ENCODE peak calls at places on chromosomes 12 and 14, in ten cellular contexts. Q is kidney tubule cell; H is activated CD4-positive, alpha-beta T cell treated with anti-CD3 and anti-CD28 coated beads, Interleukin-2, amount 50 U/mL, for 4 hours; I is mesenchymal stem cell; E is stimulated activated CD4-positive, alpha-beta T cell treated with anti-CD3 and anti-CD28 coated beads, Interleukin-4, amount 100 ng/mL, for 1 hour; P is AG04450; N is foreskin fibroblast; Y is COLO829; T is hepatic stellate cell; R is H54. O is an unnamed sample.

GRCh38 chr12:120249875-120250795 is 15.4 kb downstream of the PXN start:
- DNase-seq in Q (no peak), H (peak), I (peak), E (no peak), P (no peak), N (no peak), Y (no peak), T (no peak), R (no peak), O (peak)

GRCh38 chr12:86723326-86723725 is 467.1 kb upstream of the MGAT4C start:
- DNase-seq in Q (no peak), H (no peak), I (no peak), E (no peak), P (no peak), N (no peak), Y (no peak), T (no peak), R (no peak), O (no peak)

GRCh38 chr14:77024171-77024627 is 4.3 kb downstream of the IRF2BPL start:
- DNase-seq in Q (peak), H (peak), I (peak), E (peak), P (no peak), N (peak), Y (no peak), T (peak), R (no peak), O (peak)

GRCh38 chr14:58978336-58978735 is 210.1 kb upstream of the DAAM1 start:
- DNase-seq in Q (no peak), H (no peak), I (peak), E (no peak), P (no peak), N (peak), Y (no peak), T (peak), R (no peak), O (no peak)

GRCh38 chr14:93285048-93285447 is 47.8 kb downstream of the BTBD7 start:
- DNase-seq in Q (peak), H (no peak), I (peak), E (no peak), P (no peak), N (no peak), Y (no peak), T (no peak), R (no peak), O (no peak)

GRCh38 chr12:125674554-125674953 is 609.3 kb downstream of the AACS start:
- DNase-seq in Q (no peak), H (no peak), I (no peak), E (no peak), P (no peak), N (no peak), Y (no peak), T (no peak), R (no peak), O (no peak)

GRCh38 chr12:9634177-9634803 is 26.6 kb upstream of the KLRB1 start:
- DNase-seq in Q (peak), H (peak), I (peak), E (peak), P (no peak), N (peak), Y (no peak), T (no peak), R (no peak), O (peak)

GRCh38 chr14:64196668-64197411 is 97.3 kb downstream of the ESR2 start:
- DNase-seq in Q (no peak), H (no peak), I (peak), E (peak), P (peak), N (peak), Y (peak), T (peak), R (no peak), O (peak)

GRCh38 chr14:54809767-54810166 is 92.9 kb downstream of the GCH1 start:
- DNase-seq in Q (no peak), H (no peak), I (no peak), E (no peak), P (no peak), N (no peak), Y (no peak), T (no peak), R (no peak), O (no peak)

GRCh38 chr14:85731198-85731597 is 201.3 kb downstream of the FLRT2 start:
- DNase-seq in Q (peak), H (no peak), I (peak), E (no peak), P (peak), N (peak), Y (no peak), T (no peak), R (no peak), O (no peak)

GRCh38 chr14:22837059-22837749 is 819 bp downstream of the MMP14 start:
- DNase-seq in Q (peak), H (no peak), I (peak), E (peak), P (no peak), N (peak), Y (no peak), T (peak), R (no peak), O (peak)

GRCh38 chr14:102076793-102077759 is 9.8 kb downstream of the HSP90AA1 start:
- DNase-seq in Q (no peak), H (no peak), I (no peak), E (no peak), P (no peak), N (no peak), Y (no peak), T (no peak), R (no peak), O (no peak)

GRCh38 chr12:131066886-131067490 is 113.3 kb downstream of the ADGRD1 start:
- DNase-seq in Q (no peak), H (no peak), I (no peak), E (no peak), P (no peak), N (no peak), Y (no peak), T (no peak), R (no peak), O (no peak)

GRCh38 chr12:24778486-24779304 is 170.2 kb downstream of the BCAT1 start:
- DNase-seq in Q (peak), H (no peak), I (peak), E (no peak), P (peak), N (peak), Y (peak), T (no peak), R (no peak), O (no peak)

GRCh38 chr12:109767456-109767855 is 53.8 kb downstream of the FAM222A start:
- DNase-seq in Q (no peak), H (no peak), I (no peak), E (no peak), P (no peak), N (no peak), Y (no peak), T (no peak), R (no peak), O (no peak)

GRCh38 chr12:95204141-95204866 is 13.0 kb downstream of the FGD6 start:
- DNase-seq in Q (peak), H (no peak), I (peak), E (no peak), P (peak), N (peak), Y (no peak), T (peak), R (peak), O (peak)

GRCh38 chr12:18250313-18250916 is 10.9 kb upstream of the PIK3C2G start:
- DNase-seq in Q (peak), H (no peak), I (peak), E (no peak), P (peak), N (peak), Y (peak), T (peak), R (peak), O (no peak)

GRCh38 chr12:117080707-117081141 is 18.5 kb downstream of the TESC start:
- DNase-seq in Q (no peak), H (no peak), I (no peak), E (no peak), P (no peak), N (no peak), Y (no peak), T (no peak), R (no peak), O (peak)

GRCh38 chr14:95206534-95206933 is 49.2 kb upstream of the DICER1 start:
- DNase-seq in Q (no peak), H (no peak), I (peak), E (no peak), P (no peak), N (no peak), Y (no peak), T (no peak), R (no peak), O (no peak)

GRCh38 chr12:118816296-118816695 is 165.0 kb upstream of the SRRM4 start:
- DNase-seq in Q (no peak), H (no peak), I (no peak), E (no peak), P (no peak), N (no peak), Y (no peak), T (no peak), R (no peak), O (no peak)

GRCh38 chr12:70849265-70849960 is 71.1 kb downstream of the PTPRR start:
- DNase-seq in Q (peak), H (no peak), I (peak), E (no peak), P (no peak), N (peak), Y (peak), T (no peak), R (no peak), O (no peak)

GRCh38 chr14:72732022-72732780 is 161.7 kb downstream of the DPF3 start:
- DNase-seq in Q (no peak), H (no peak), I (no peak), E (no peak), P (no peak), N (no peak), Y (no peak), T (no peak), R (no peak), O (no peak)

GRCh38 chr12:6104027-6104426 is 20.4 kb downstream of the VWF start:
- DNase-seq in Q (no peak), H (no peak), I (no peak), E (no peak), P (no peak), N (no peak), Y (no peak), T (no peak), R (no peak), O (no peak)

GRCh38 chr12:98446716-98447115 is 68.7 kb upstream of the TMPO start:
- DNase-seq in Q (no peak), H (no peak), I (peak), E (no peak), P (no peak), N (no peak), Y (no peak), T (no peak), R (no peak), O (no peak)

GRCh38 chr12:96289067-96289466 is 94.9 kb downstream of the ELK3 start:
- DNase-seq in Q (no peak), H (no peak), I (no peak), E (no peak), P (no peak), N (no peak), Y (no peak), T (no peak), R (no peak), O (no peak)

GRCh38 chr12:106586803-106587684 is 4.2 kb downstream of the RFX4 start:
- DNase-seq in Q (peak), H (no peak), I (peak), E (no peak), P (no peak), N (no peak), Y (no peak), T (no peak), R (no peak), O (no peak)

GRCh38 chr12:57146925-57147640 is at the start of gene LRP1-AS:
- DNase-seq in Q (no peak), H (no peak), I (no peak), E (no peak), P (no peak), N (no peak), Y (no peak), T (no peak), R (no peak), O (no peak)

GRCh38 chr12:124259168-124260066 is 35.5 kb upstream of the RFLNA start:
- DNase-seq in Q (no peak), H (no peak), I (peak), E (no peak), P (no peak), N (no peak), Y (peak), T (no peak), R (no peak), O (no peak)

GRCh38 chr12:96466939-96467751 is 22.2 kb upstream of the CFAP54 start:
- DNase-seq in Q (peak), H (no peak), I (no peak), E (no peak), P (no peak), N (peak), Y (no peak), T (no peak), R (no peak), O (peak)

GRCh38 chr12:24414421-24414820 is 465.0 kb upstream of the SOX5 start:
- DNase-seq in Q (no peak), H (no peak), I (no peak), E (no peak), P (no peak), N (no peak), Y (no peak), T (no peak), R (no peak), O (no peak)

GRCh38 chr14:35229495-35230089 is 62.6 kb upstream of the PSMA6 start:
- DNase-seq in Q (no peak), H (no peak), I (no peak), E (no peak), P (no peak), N (no peak), Y (peak), T (no peak), R (no peak), O (no peak)

GRCh38 chr14:50734950-50735697 is 67.0 kb upstream of the SAV1 start:
- DNase-seq in Q (no peak), H (no peak), I (no peak), E (no peak), P (no peak), N (peak), Y (peak), T (no peak), R (no peak), O (no peak)

GRCh38 chr12:110785240-110785639 is 42.5 kb upstream of the PPP1CC start:
- DNase-seq in Q (no peak), H (no peak), I (no peak), E (no peak), P (no peak), N (no peak), Y (no peak), T (no peak), R (no peak), O (no peak)

GRCh38 chr12:52050116-52050770 is 999 bp upstream of the NR4A1 start:
- DNase-seq in Q (peak), H (no peak), I (peak), E (no peak), P (no peak), N (no peak), Y (no peak), T (no peak), R (no peak), O (peak)

GRCh38 chr14:76584271-76584702 is 177.0 kb upstream of the VASH1 start:
- DNase-seq in Q (peak), H (no peak), I (no peak), E (no peak), P (no peak), N (no peak), Y (no peak), T (no peak), R (no peak), O (no peak)

GRCh38 chr12:15206831-15207394 is 14.3 kb downstream of the RERG start:
- DNase-seq in Q (no peak), H (no peak), I (no peak), E (no peak), P (no peak), N (no peak), Y (no peak), T (no peak), R (no peak), O (no peak)

GRCh38 chr14:104424406-104425072 is 155.0 kb upstream of the C14orf180 start:
- DNase-seq in Q (no peak), H (no peak), I (no peak), E (no peak), P (no peak), N (no peak), Y (no peak), T (no peak), R (no peak), O (peak)

GRCh38 chr14:64095620-64096019 is 198.6 kb downstream of the ESR2 start:
- DNase-seq in Q (no peak), H (no peak), I (peak), E (no peak), P (no peak), N (no peak), Y (no peak), T (peak), R (no peak), O (no peak)

O was measured in thyroid gland.